ENCODE peak calls at places on chromosomes 3 and 15, in five cellular contexts. J is foreskin fibroblast; I is breast epithelium; S is suprapubic skin; E is activated CD4-positive, CD25-positive, alpha-beta regulatory T cell. W is an unnamed sample.

GRCh38 chr3:196883361-196883760 is 15.6 kb downstream of the SENP5 start:
- DNase-seq in S (no peak), J (no peak), E (no peak), I (no peak), W (no peak)

GRCh38 chr15:63628123-63628822 is 31.1 kb downstream of the FBXL22 start:
- DNase-seq in S (no peak), I (peak; percentile 57), J (no peak), E (no peak), W (no peak)

GRCh38 chr15:64232400-64232799 is 69.6 kb upstream of the PPIB start:
- DNase-seq in J (peak; percentile 69), E (no peak), I (no peak), S (no peak), W (no peak)

GRCh38 chr15:84715442-84716035 is 400 bp downstream of the SEC11A start:
- DNase-seq in S (no peak), E (no peak), I (no peak), J (peak; percentile 43), W (peak; percentile 59)

GRCh38 chr3:131221731-131222130 is 159.8 kb upstream of the NUDT16 start:
- DNase-seq in J (peak; percentile 90), S (no peak), E (no peak), I (no peak), W (peak; percentile 9)

GRCh38 chr3:57025237-57025636 is 35.2 kb upstream of the SPATA12 start:
- DNase-seq in J (no peak), S (no peak), E (no peak), I (no peak), W (no peak)

GRCh38 chr3:67901681-67902080 is 247.3 kb upstream of the SUCLG2 start:
- DNase-seq in J (no peak), I (no peak), E (no peak), S (no peak), W (peak; percentile 9)

GRCh38 chr15:95450413-95450812 is 880.1 kb upstream of the NR2F2 start:
- DNase-seq in J (no peak), S (no peak), I (no peak), E (no peak), W (no peak)

GRCh38 chr15:85316244-85316934 is 64.0 kb upstream of the AKAP13 start:
- DNase-seq in J (peak; percentile 80), S (no peak), I (no peak), E (no peak), W (peak; percentile 59)

GRCh38 chr15:33113666-33114483 is 80.6 kb downstream of the FMN1 start:
- DNase-seq in J (no peak), I (no peak), E (no peak), S (no peak), W (no peak)